ENCODE peak calls at places on chromosomes 7 and 10, in eight cellular contexts. T is spleen, G is heart left ventricle, P is body of pancreas, V is RWPE1, X is epithelial cell of esophagus, C is natural killer cell, Q is progenitor cell of endocrine pancreas. A is an unnamed sample.

GRCh38 chr10:5434017-5434753 is 21.8 kb downstream of the NET1 start:
- DNase-seq in T (no peak), G (no peak), P (no peak), V (no peak), X (peak), C (no peak), Q (no peak), A (peak)

GRCh38 chr7:13850185-13850752 is 139.2 kb downstream of the ETV1 start:
- DNase-seq in T (no peak), G (no peak), P (no peak), V (peak), X (peak), C (peak), Q (no peak), A (peak)

GRCh38 chr7:71286336-71286735 is 154.4 kb downstream of the GALNT17 start:
- DNase-seq in T (no peak), G (peak), P (no peak), V (no peak), X (no peak), C (no peak), Q (no peak), A (no peak)

GRCh38 chr7:6291531-6291930 is 19.1 kb upstream of the CYTH3 start:
- DNase-seq in T (peak), G (no peak), P (no peak), V (no peak), X (no peak), C (no peak), Q (no peak), A (no peak)

GRCh38 chr10:100730739-100731602 is 14.4 kb upstream of the PAX2 start:
- DNase-seq in T (peak), G (no peak), P (no peak), V (no peak), X (no peak), C (no peak), Q (no peak), A (no peak)

GRCh38 chr10:75107756-75108683 is 3.4 kb upstream of the SAMD8 start:
- DNase-seq in T (no peak), G (no peak), P (no peak), V (peak), X (peak), C (no peak), Q (no peak), A (peak)

GRCh38 chr7:506921-507622 is 12.6 kb downstream of the PDGFA start:
- DNase-seq in T (peak), G (peak), P (peak), V (no peak), X (no peak), C (no peak), Q (no peak), A (no peak)

GRCh38 chr10:630581-631073 is 58.8 kb downstream of the DIP2C start:
- DNase-seq in T (peak), G (no peak), P (no peak), V (no peak), X (no peak), C (no peak), Q (no peak), A (no peak)

GRCh38 chr10:132678436-132679216 is 107.3 kb downstream of the NKX6-2 start:
- DNase-seq in T (peak), G (no peak), P (peak), V (no peak), X (no peak), C (no peak), Q (no peak), A (no peak)

GRCh38 chr7:15914611-15915010 is 228.1 kb upstream of the MEOX2 start:
- DNase-seq in T (no peak), G (no peak), P (no peak), V (no peak), X (no peak), C (no peak), Q (no peak), A (no peak)

GRCh38 chr7:26167293-26167934 is 15.4 kb downstream of the NFE2L3 start:
- DNase-seq in T (no peak), G (no peak), P (no peak), V (no peak), X (peak), C (peak), Q (no peak), A (no peak)

GRCh38 chr7:42014625-42015412 is 222.2 kb downstream of the GLI3 start:
- DNase-seq in T (no peak), G (no peak), P (peak), V (peak), X (peak), C (peak), Q (peak), A (peak)

GRCh38 chr10:126686271-126686670 is 15.8 kb upstream of the C10orf90 start:
- DNase-seq in T (no peak), G (no peak), P (no peak), V (no peak), X (no peak), C (no peak), Q (no peak), A (no peak)

GRCh38 chr10:43123361-43124093 is 14.7 kb upstream of the CSGALNACT2 start:
- DNase-seq in T (peak), G (no peak), P (peak), V (no peak), X (no peak), C (no peak), Q (no peak), A (no peak)

GRCh38 chr10:126935263-126935946 is 30.2 kb downstream of the DOCK1 start:
- DNase-seq in T (no peak), G (no peak), P (no peak), V (no peak), X (peak), C (no peak), Q (no peak), A (no peak)

GRCh38 chr7:51022821-51023220 is 240.1 kb upstream of the GRB10 start:
- DNase-seq in T (no peak), G (no peak), P (no peak), V (no peak), X (no peak), C (no peak), Q (no peak), A (no peak)

GRCh38 chr10:86363833-86364511 is 2.6 kb downstream of the GRID1 start:
- DNase-seq in T (peak), G (no peak), P (no peak), V (no peak), X (no peak), C (no peak), Q (no peak), A (no peak)
- TF ChIP-seq CTCF in T (no peak), G (no peak), P (no peak), V (no peak), X (no peak), C (no peak), Q (no peak), A (no peak)

DNA sequence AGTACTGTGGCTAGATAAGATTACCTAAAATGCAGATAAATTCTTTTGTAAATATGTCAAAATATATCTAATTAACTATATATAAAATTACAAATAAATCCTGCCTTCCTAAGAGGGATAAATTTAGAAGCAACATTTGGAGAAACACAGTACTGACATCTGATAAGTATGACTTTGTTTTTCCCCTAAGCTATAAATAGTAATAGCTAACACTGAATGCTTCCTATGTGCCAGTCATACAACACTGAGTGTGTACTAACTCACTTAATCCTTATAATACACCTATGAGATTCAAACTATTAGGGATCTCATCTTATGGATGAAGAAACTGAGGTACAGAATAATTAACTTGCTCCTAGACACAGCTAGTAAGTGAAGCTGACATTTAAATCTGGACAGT is 733.4 kb downstream of the MAGI2 start:
- DNase-seq in T (no peak), G (no peak), P (no peak), V (no peak), X (no peak), C (no peak), Q (no peak), A (no peak)
- TF ChIP-seq CTCF in T (no peak), G (no peak), P (no peak), V (no peak), X (no peak), C (no peak), Q (no peak), A (no peak)

GRCh38 chr7:27434729-27435400 is 192.3 kb downstream of the EVX1 start:
- DNase-seq in T (no peak), G (no peak), P (no peak), V (no peak), X (no peak), C (no peak), Q (no peak), A (no peak)
- TF ChIP-seq CTCF in T (no peak), G (no peak), P (no peak), V (no peak), X (no peak), C (no peak), Q (no peak), A (no peak)

GRCh38 chr7:93211228-93211818 is 14.9 kb downstream of the HEPACAM2 start:
- DNase-seq in T (no peak), G (no peak), P (no peak), V (no peak), X (no peak), C (no peak), Q (no peak), A (no peak)

GRCh38 chr7:93212881-93213280 is 13.4 kb downstream of the HEPACAM2 start:
- DNase-seq in T (no peak), G (no peak), P (no peak), V (no peak), X (no peak), C (no peak), Q (no peak), A (no peak)
- TF ChIP-seq CTCF in T (no peak), G (no peak), P (no peak), V (no peak), X (no peak), C (no peak), Q (no peak), A (no peak)

DNA sequence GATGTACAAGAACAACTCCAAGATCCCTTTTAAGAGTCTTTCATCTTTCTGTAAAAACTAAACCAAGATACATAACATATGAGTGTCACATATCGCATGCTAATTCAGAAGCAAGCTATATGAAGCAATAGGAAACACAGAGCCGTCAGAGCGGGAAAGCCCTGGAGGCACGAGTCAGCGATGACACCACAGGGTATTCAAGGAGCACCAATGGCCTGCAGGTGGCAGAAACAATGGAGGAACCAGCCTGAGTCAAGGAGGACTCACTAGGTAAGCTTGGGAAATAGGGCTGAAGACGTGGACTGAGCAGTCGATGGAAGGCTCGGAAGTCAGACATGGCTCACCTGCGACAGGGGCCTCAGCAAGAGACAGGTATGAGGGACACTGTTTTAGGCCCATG is 214.4 kb downstream of the FAM107B start:
- DNase-seq in T (peak), G (no peak), P (no peak), V (peak), X (peak), C (no peak), Q (no peak), A (peak)
- TF ChIP-seq CTCF in T (peak), G (no peak), P (no peak), V (no peak), X (peak), C (no peak), Q (peak), A (no peak)

DNA sequence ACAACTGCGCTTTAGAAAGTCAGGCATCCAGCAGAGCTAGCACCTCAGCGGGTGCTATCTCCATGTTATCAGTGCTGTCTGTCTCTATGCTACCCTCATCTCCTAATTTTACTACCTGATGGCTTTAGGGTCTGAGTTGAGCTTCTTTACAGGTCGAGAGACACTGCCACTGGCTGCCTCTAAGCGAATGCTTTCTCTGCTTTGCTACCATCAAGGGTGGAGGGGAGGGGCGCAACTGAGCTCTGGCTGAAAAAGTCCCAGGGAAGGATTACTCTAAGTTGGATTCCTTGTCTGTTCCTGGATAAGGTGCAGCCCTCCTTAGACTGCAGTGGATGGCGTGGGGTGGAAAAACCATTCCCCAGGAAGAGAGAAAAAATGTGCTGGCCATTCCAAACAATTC is 105.7 kb downstream of the CDK14 start:
- DNase-seq in T (no peak), G (no peak), P (no peak), V (no peak), X (no peak), C (no peak), Q (no peak), A (no peak)
- TF ChIP-seq CTCF in T (no peak), G (no peak), P (no peak), V (no peak), X (no peak), C (no peak), Q (no peak), A (no peak)

GRCh38 chr7:154638286-154638685 is 364.6 kb downstream of the PAXIP1 start:
- DNase-seq in T (no peak), G (no peak), P (no peak), V (no peak), X (no peak), C (no peak), Q (no peak), A (no peak)

GRCh38 chr7:154640917-154641316 is 362.0 kb downstream of the PAXIP1 start:
- DNase-seq in T (no peak), G (no peak), P (no peak), V (no peak), X (no peak), C (no peak), Q (no peak), A (no peak)

GRCh38 chr7:154644366-154644765 is 358.6 kb downstream of the PAXIP1 start:
- DNase-seq in T (no peak), G (no peak), P (no peak), V (no peak), X (no peak), C (no peak), Q (no peak), A (no peak)

GRCh38 chr7:154640266-154640865 is 362.6 kb downstream of the PAXIP1 start:
- DNase-seq in T (no peak), G (no peak), P (no peak), V (no peak), X (no peak), C (no peak), Q (no peak), A (no peak)
- TF ChIP-seq CTCF in T (no peak), G (no peak), P (no peak), V (no peak), X (no peak), C (no peak), Q (peak), A (no peak)

GRCh38 chr7:28362812-28363211 is 49.5 kb upstream of the CREB5 start:
- DNase-seq in T (no peak), G (no peak), P (no peak), V (no peak), X (no peak), C (no peak), Q (no peak), A (no peak)

GRCh38 chr7:28369523-28369922 is 42.8 kb upstream of the CREB5 start:
- DNase-seq in T (no peak), G (no peak), P (no peak), V (no peak), X (no peak), C (no peak), Q (no peak), A (no peak)

GRCh38 chr7:28358423-28358868 is 53.9 kb upstream of the CREB5 start:
- DNase-seq in T (no peak), G (no peak), P (no peak), V (peak), X (peak), C (no peak), Q (no peak), A (peak)

GRCh38 chr7:28360739-28361138 is 51.6 kb upstream of the CREB5 start:
- DNase-seq in T (no peak), G (no peak), P (no peak), V (no peak), X (no peak), C (no peak), Q (no peak), A (peak)

DNA sequence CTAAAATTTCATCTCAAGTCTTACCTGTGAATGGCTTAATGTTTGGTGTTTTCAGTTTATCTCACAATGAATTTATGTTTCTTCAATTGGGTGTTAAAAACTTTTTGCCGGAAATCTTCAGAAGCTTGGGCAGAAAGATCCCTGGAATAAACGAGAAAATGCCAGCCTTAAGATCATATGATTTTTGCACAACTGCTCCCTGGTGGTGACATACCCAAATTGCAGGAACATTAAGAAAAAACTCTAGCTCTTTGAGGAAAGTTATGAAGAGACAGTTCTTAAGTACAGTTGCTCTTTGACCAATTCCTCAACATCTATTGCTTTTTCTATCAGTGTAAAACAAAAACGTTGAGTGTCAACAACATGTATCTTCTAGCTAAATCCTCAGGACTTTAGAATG is 48.2 kb upstream of the CREB5 start:
- DNase-seq in T (no peak), G (no peak), P (no peak), V (no peak), X (peak), C (no peak), Q (no peak), A (no peak)
- TF ChIP-seq CTCF in T (no peak), G (no peak), P (no peak), V (no peak), X (peak), C (no peak), Q (peak), A (peak)

DNA sequence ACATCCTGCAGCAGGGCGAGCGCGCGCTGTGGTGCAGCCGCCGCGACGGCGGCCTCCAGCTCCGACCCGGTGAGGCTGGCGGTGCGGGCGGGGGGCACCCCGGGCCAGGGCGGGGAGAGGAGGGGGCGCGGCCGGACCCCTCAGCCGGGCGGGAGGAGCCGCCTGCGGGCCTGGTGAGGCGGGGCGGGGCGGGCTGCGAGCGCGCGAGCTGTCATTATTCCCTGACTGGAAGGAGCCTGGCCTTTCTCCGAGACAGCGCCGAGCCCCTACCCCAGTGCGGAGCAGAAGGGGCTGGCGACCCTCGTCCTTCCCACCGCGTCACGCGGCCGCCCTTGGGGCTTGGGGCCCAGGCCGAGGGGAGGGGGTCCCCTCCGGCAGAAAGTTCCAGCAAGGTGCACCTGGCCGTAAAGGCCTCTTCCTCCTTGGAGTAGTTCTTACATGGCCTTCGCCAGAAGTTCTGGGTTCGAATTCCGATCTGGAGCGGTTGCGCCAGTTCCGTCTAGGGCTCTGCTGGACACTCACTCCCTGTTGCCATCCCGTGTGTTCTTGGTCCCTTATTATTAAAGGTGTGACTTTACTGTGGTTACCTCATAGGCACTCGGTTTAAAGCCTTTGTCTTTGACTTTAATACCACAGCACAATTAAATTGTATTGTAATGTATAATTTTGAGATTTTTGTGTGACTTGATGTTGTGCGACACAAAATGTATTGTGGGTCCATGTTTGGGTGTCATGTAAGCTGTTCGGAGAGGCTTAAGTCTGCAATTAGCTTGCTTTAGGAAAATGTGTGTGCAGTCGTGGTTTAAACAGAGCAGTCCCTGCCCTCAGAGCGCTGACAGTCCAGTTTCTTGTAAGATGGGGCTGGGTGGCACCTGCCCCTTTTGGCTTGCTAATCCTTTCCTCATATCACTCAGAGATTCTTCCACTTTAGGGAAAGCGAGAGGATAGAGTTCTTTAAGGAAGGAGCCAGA is 726 bp downstream of the INPP5F start:
- DNase-seq in T (no peak), G (peak), P (no peak), V (no peak), X (no peak), C (no peak), Q (peak), A (peak)
- TF ChIP-seq CTCF in T (no peak), G (no peak), P (no peak), V (no peak), X (no peak), C (no peak), Q (no peak), A (no peak)

GRCh38 chr7:35565927-35566326 is 129.0 kb downstream of the HERPUD2 start:
- DNase-seq in T (no peak), G (no peak), P (no peak), V (no peak), X (no peak), C (no peak), Q (no peak), A (peak)
- TF ChIP-seq CTCF in T (no peak), G (no peak), P (no peak), V (no peak), X (no peak), C (no peak), Q (no peak), A (no peak)

A was measured in Calu3.